ENCODE peak calls at places on chromosomes 3 and 15, in eight cellular contexts. One of them, this sample, is unnamed. For H3K4me1 and H3K36me3, the result is how much of the 10 kb centered on the place peaks cover.

GRCh38 chr3:133927543-133928066 is 31.9 kb upstream of the RAB6B start:
- DNase-seq in HCT116: no peak
- DNase-seq in esophagus squamous epithelium: no peak
- DNase-seq in pancreas: peak
- DNase-seq in adrenal gland: peak
- DNase-seq in gastrocnemius medialis: no peak
- DNase-seq in Karpas-422: peak
- DNase-seq in Panc1: no peak
- DNase-seq in this sample: peak

GRCh38 chr3:45078910-45079522 is 52.9 kb downstream of the CLEC3B start:
- DNase-seq in HCT116: peak
- DNase-seq in esophagus squamous epithelium: no peak
- DNase-seq in pancreas: no peak
- DNase-seq in adrenal gland: no peak
- DNase-seq in gastrocnemius medialis: no peak
- DNase-seq in Karpas-422: peak
- DNase-seq in Panc1: no peak
- DNase-seq in this sample: no peak

GRCh38 chr15:31374986-31375385 is 48.4 kb downstream of the KLF13 start:
- DNase-seq in HCT116: no peak
- DNase-seq in esophagus squamous epithelium: no peak
- DNase-seq in pancreas: peak
- DNase-seq in adrenal gland: no peak
- DNase-seq in gastrocnemius medialis: no peak
- DNase-seq in Karpas-422: no peak
- DNase-seq in Panc1: no peak
- DNase-seq in this sample: no peak

GRCh38 chr3:101853971-101854370 is 4.7 kb downstream of the NFKBIZ start:
- DNase-seq in HCT116: no peak
- DNase-seq in esophagus squamous epithelium: no peak
- DNase-seq in pancreas: no peak
- DNase-seq in adrenal gland: no peak
- DNase-seq in gastrocnemius medialis: no peak
- DNase-seq in Karpas-422: no peak
- DNase-seq in Panc1: no peak
- DNase-seq in this sample: no peak

GRCh38 chr3:13420051-13420816 is at the start of gene NUP210:
- DNase-seq in HCT116: no peak
- DNase-seq in esophagus squamous epithelium: no peak
- DNase-seq in pancreas: peak
- DNase-seq in adrenal gland: peak
- DNase-seq in gastrocnemius medialis: no peak
- DNase-seq in Karpas-422: peak
- DNase-seq in Panc1: no peak
- DNase-seq in this sample: peak

GRCh38 chr3:141305436-141305835 is 62.9 kb upstream of the ZBTB38 start:
- DNase-seq in HCT116: no peak
- DNase-seq in esophagus squamous epithelium: no peak
- DNase-seq in pancreas: no peak
- DNase-seq in adrenal gland: no peak
- DNase-seq in gastrocnemius medialis: no peak
- DNase-seq in Karpas-422: peak
- DNase-seq in Panc1: no peak
- DNase-seq in this sample: no peak

GRCh38 chr3:186057594-186057993 is 51.3 kb downstream of the ETV5 start:
- DNase-seq in HCT116: no peak
- DNase-seq in esophagus squamous epithelium: no peak
- DNase-seq in pancreas: no peak
- DNase-seq in adrenal gland: peak
- DNase-seq in gastrocnemius medialis: no peak
- DNase-seq in Karpas-422: no peak
- DNase-seq in Panc1: no peak
- DNase-seq in this sample: no peak

GRCh38 chr3:27352047-27352446 is 17.1 kb downstream of the NEK10 start:
- DNase-seq in HCT116: no peak
- DNase-seq in esophagus squamous epithelium: no peak
- DNase-seq in pancreas: no peak
- DNase-seq in adrenal gland: no peak
- DNase-seq in gastrocnemius medialis: no peak
- DNase-seq in Karpas-422: no peak
- DNase-seq in Panc1: no peak
- DNase-seq in this sample: no peak

GRCh38 chr3:5019411-5020261 is 40.4 kb downstream of the BHLHE40 start:
- DNase-seq in HCT116: no peak
- DNase-seq in esophagus squamous epithelium: no peak
- DNase-seq in pancreas: no peak
- DNase-seq in adrenal gland: no peak
- DNase-seq in gastrocnemius medialis: no peak
- DNase-seq in Karpas-422: no peak
- DNase-seq in Panc1: no peak
- DNase-seq in this sample: no peak

GRCh38 chr3:66483006-66483928 is 17.6 kb downstream of the LRIG1 start:
- DNase-seq in HCT116: no peak
- DNase-seq in esophagus squamous epithelium: no peak
- DNase-seq in pancreas: peak
- DNase-seq in adrenal gland: peak
- DNase-seq in gastrocnemius medialis: peak
- DNase-seq in Karpas-422: no peak
- DNase-seq in Panc1: no peak
- DNase-seq in this sample: no peak
- H3K4me1 ChIP-seq in HCT116: under half
- H3K4me1 ChIP-seq in esophagus squamous epithelium: under half
- H3K4me1 ChIP-seq in pancreas: half or more
- H3K4me1 ChIP-seq in adrenal gland: under half
- H3K4me1 ChIP-seq in gastrocnemius medialis: half or more
- H3K4me1 ChIP-seq in Karpas-422: half or more
- H3K4me1 ChIP-seq in Panc1: under half
- H3K4me1 ChIP-seq in this sample: under half

GRCh38 chr15:50289749-50290148 is 24.2 kb upstream of the HDC start:
- DNase-seq in HCT116: no peak
- DNase-seq in esophagus squamous epithelium: no peak
- DNase-seq in pancreas: no peak
- DNase-seq in adrenal gland: no peak
- DNase-seq in gastrocnemius medialis: no peak
- DNase-seq in Karpas-422: no peak
- DNase-seq in Panc1: no peak
- DNase-seq in this sample: no peak
- H3K36me3 ChIP-seq in HCT116: under half
- H3K36me3 ChIP-seq in esophagus squamous epithelium: under half
- H3K36me3 ChIP-seq in pancreas: under half
- H3K36me3 ChIP-seq in adrenal gland: under half
- H3K36me3 ChIP-seq in gastrocnemius medialis: under half
- H3K36me3 ChIP-seq in Karpas-422: under half
- H3K36me3 ChIP-seq in Panc1: under half
- H3K36me3 ChIP-seq in this sample: under half

GRCh38 chr15:64845183-64845611 is 3.5 kb downstream of the PLEKHO2 start:
- DNase-seq in HCT116: no peak
- DNase-seq in esophagus squamous epithelium: no peak
- DNase-seq in pancreas: peak
- DNase-seq in adrenal gland: no peak
- DNase-seq in gastrocnemius medialis: no peak
- DNase-seq in Karpas-422: no peak
- DNase-seq in Panc1: no peak
- DNase-seq in this sample: no peak

GRCh38 chr15:64842986-64843561 is 1.4 kb downstream of the PLEKHO2 start:
- DNase-seq in HCT116: no peak
- DNase-seq in esophagus squamous epithelium: no peak
- DNase-seq in pancreas: peak
- DNase-seq in adrenal gland: peak
- DNase-seq in gastrocnemius medialis: peak
- DNase-seq in Karpas-422: peak
- DNase-seq in Panc1: no peak
- DNase-seq in this sample: no peak

GRCh38 chr15:64845826-64846225 is 4.1 kb downstream of the PLEKHO2 start:
- DNase-seq in HCT116: no peak
- DNase-seq in esophagus squamous epithelium: no peak
- DNase-seq in pancreas: no peak
- DNase-seq in adrenal gland: no peak
- DNase-seq in gastrocnemius medialis: no peak
- DNase-seq in Karpas-422: no peak
- DNase-seq in Panc1: no peak
- DNase-seq in this sample: no peak

GRCh38 chr15:64843996-64844395 is 2.3 kb downstream of the PLEKHO2 start:
- DNase-seq in HCT116: no peak
- DNase-seq in esophagus squamous epithelium: no peak
- DNase-seq in pancreas: no peak
- DNase-seq in adrenal gland: no peak
- DNase-seq in gastrocnemius medialis: no peak
- DNase-seq in Karpas-422: no peak
- DNase-seq in Panc1: no peak
- DNase-seq in this sample: no peak

GRCh38 chr15:64844576-64845140 is 2.9 kb downstream of the PLEKHO2 start:
- DNase-seq in HCT116: no peak
- DNase-seq in esophagus squamous epithelium: no peak
- DNase-seq in pancreas: no peak
- DNase-seq in adrenal gland: no peak
- DNase-seq in gastrocnemius medialis: no peak
- DNase-seq in Karpas-422: peak
- DNase-seq in Panc1: no peak
- DNase-seq in this sample: no peak
- H3K4me3 ChIP-seq in HCT116: no peak
- H3K4me3 ChIP-seq in esophagus squamous epithelium: peak
- H3K4me3 ChIP-seq in pancreas: no peak
- H3K4me3 ChIP-seq in adrenal gland: peak
- H3K4me3 ChIP-seq in gastrocnemius medialis: no peak
- H3K4me3 ChIP-seq in Karpas-422: peak
- H3K4me3 ChIP-seq in Panc1: no peak
- H3K4me3 ChIP-seq in this sample: no peak

GRCh38 chr3:190096345-190096744 is 24.4 kb downstream of the P3H2 start:
- DNase-seq in HCT116: no peak
- DNase-seq in esophagus squamous epithelium: no peak
- DNase-seq in pancreas: no peak
- DNase-seq in adrenal gland: no peak
- DNase-seq in gastrocnemius medialis: no peak
- DNase-seq in Karpas-422: no peak
- DNase-seq in Panc1: no peak
- DNase-seq in this sample: no peak

GRCh38 chr3:190092250-190092649 is 28.4 kb downstream of the P3H2 start:
- DNase-seq in HCT116: no peak
- DNase-seq in esophagus squamous epithelium: no peak
- DNase-seq in pancreas: no peak
- DNase-seq in adrenal gland: no peak
- DNase-seq in gastrocnemius medialis: no peak
- DNase-seq in Karpas-422: no peak
- DNase-seq in Panc1: no peak
- DNase-seq in this sample: no peak

GRCh38 chr3:190097617-190098016 is 23.1 kb downstream of the P3H2 start:
- DNase-seq in HCT116: no peak
- DNase-seq in esophagus squamous epithelium: no peak
- DNase-seq in pancreas: no peak
- DNase-seq in adrenal gland: no peak
- DNase-seq in gastrocnemius medialis: no peak
- DNase-seq in Karpas-422: no peak
- DNase-seq in Panc1: no peak
- DNase-seq in this sample: no peak

GRCh38 chr3:190097025-190097424 is 23.7 kb downstream of the P3H2 start:
- DNase-seq in HCT116: no peak
- DNase-seq in esophagus squamous epithelium: no peak
- DNase-seq in pancreas: no peak
- DNase-seq in adrenal gland: no peak
- DNase-seq in gastrocnemius medialis: no peak
- DNase-seq in Karpas-422: no peak
- DNase-seq in Panc1: no peak
- DNase-seq in this sample: no peak

GRCh38 chr3:190094201-190094718 is 26.4 kb downstream of the P3H2 start:
- DNase-seq in HCT116: no peak
- DNase-seq in esophagus squamous epithelium: no peak
- DNase-seq in pancreas: no peak
- DNase-seq in adrenal gland: peak
- DNase-seq in gastrocnemius medialis: no peak
- DNase-seq in Karpas-422: no peak
- DNase-seq in Panc1: no peak
- DNase-seq in this sample: no peak
- H3K4me1 ChIP-seq in HCT116: under half
- H3K4me1 ChIP-seq in esophagus squamous epithelium: under half
- H3K4me1 ChIP-seq in pancreas: under half
- H3K4me1 ChIP-seq in adrenal gland: half or more
- H3K4me1 ChIP-seq in gastrocnemius medialis: under half
- H3K4me1 ChIP-seq in Karpas-422: under half
- H3K4me1 ChIP-seq in Panc1: under half
- H3K4me1 ChIP-seq in this sample: under half

DNA sequence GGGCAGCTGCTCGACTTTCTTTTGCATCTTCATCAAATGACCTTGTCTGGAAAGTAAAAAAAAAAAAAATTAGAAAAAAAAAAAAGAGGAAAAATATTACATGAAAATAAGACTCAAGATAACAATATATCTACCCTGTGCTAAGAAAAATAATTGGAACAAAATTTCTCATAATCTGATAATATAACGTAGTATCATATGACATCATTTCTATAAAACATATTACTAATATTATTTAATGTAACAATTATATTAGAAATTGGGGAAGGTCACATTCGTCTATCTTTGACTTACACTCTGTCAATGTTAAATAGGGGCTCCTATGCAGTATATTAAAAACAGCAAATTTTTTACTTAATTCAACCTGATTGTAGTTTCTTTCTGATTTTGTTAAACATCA is 44.1 kb downstream of the INO80 start:
- DNase-seq in HCT116: no peak
- DNase-seq in esophagus squamous epithelium: no peak
- DNase-seq in pancreas: no peak
- DNase-seq in adrenal gland: no peak
- DNase-seq in gastrocnemius medialis: no peak
- DNase-seq in Karpas-422: no peak
- DNase-seq in Panc1: no peak
- DNase-seq in this sample: no peak
- H3K36me3 ChIP-seq in HCT116: half or more
- H3K36me3 ChIP-seq in esophagus squamous epithelium: under half
- H3K36me3 ChIP-seq in pancreas: under half
- H3K36me3 ChIP-seq in adrenal gland: under half
- H3K36me3 ChIP-seq in gastrocnemius medialis: half or more
- H3K36me3 ChIP-seq in Karpas-422: half or more
- H3K36me3 ChIP-seq in Panc1: under half
- H3K36me3 ChIP-seq in this sample: half or more

This sample was measured in HAP-1.